ENCODE peak calls at places on chromosomes 16 and 17, in six cellular contexts. F, B, K, H, D and Q are unnamed samples.

GRCh38 chr17:58117382-58117781 is 30.8 kb upstream of the OR4D1 start:
- DNase-seq in F (no peak), B (no peak), K (no peak), H (no peak), D (no peak), Q (no peak)

GRCh38 chr17:37659887-37660286 is 16.6 kb upstream of the DDX52 start:
- DNase-seq in F (no peak), B (no peak), K (no peak), H (no peak), D (no peak), Q (no peak)

GRCh38 chr16:69003500-69003899 is 102.0 kb upstream of the HAS3 start:
- DNase-seq in F (no peak), B (no peak), K (no peak), H (no peak), D (no peak), Q (peak; percentile 31)

GRCh38 chr17:17156107-17156506 is 50.0 kb downstream of the PLD6 start:
- DNase-seq in F (no peak), B (peak; percentile 93), K (peak; percentile 44), H (no peak), D (no peak), Q (peak; percentile 91)

GRCh38 chr17:74214642-74215331 is 1.4 kb downstream of the TTYH2 start:
- DNase-seq in F (no peak), B (no peak), K (no peak), H (no peak), D (no peak), Q (no peak)

GRCh38 chr17:67349420-67349819 is 17.0 kb downstream of the PSMD12 start:
- DNase-seq in F (no peak), B (no peak), K (no peak), H (no peak), D (no peak), Q (no peak)

GRCh38 chr17:79085154-79085920 is 10.7 kb downstream of the ENGASE start:
- DNase-seq in F (no peak), B (no peak), K (no peak), H (no peak), D (no peak), Q (no peak)

GRCh38 chr16:75267631-75268264 is 16.3 kb upstream of the BCAR1 start:
- DNase-seq in F (no peak), B (peak; percentile 28), K (no peak), H (no peak), D (no peak), Q (peak; percentile 57)

GRCh38 chr17:56793947-56794346 is 39.8 kb downstream of the C17orf67 start:
- DNase-seq in F (peak; percentile 87), B (no peak), K (no peak), H (no peak), D (no peak), Q (no peak)

GRCh38 chr17:55332296-55333041 is 67.7 kb downstream of the HLF start:
- DNase-seq in F (no peak), B (no peak), K (no peak), H (no peak), D (no peak), Q (no peak)

GRCh38 chr16:19589771-19590302 is 34.3 kb downstream of the VPS35L start:
- DNase-seq in F (no peak), B (peak; percentile 87), K (peak; percentile 71), H (no peak), D (no peak), Q (peak; percentile 89)

GRCh38 chr17:46950997-46951621 is 27.9 kb downstream of the RPRML start:
- DNase-seq in F (no peak), B (no peak), K (no peak), H (no peak), D (no peak), Q (no peak)

GRCh38 chr17:48625502-48626201 is 506 bp downstream of the HOXB9 start:
- DNase-seq in F (no peak), B (no peak), K (no peak), H (no peak), D (no peak), Q (no peak)

GRCh38 chr17:47120521-47121095 is 68.5 kb downstream of the CDC27 start:
- DNase-seq in F (no peak), B (peak; percentile 17), K (no peak), H (no peak), D (no peak), Q (peak; percentile 75)

GRCh38 chr17:67434061-67434525 is 57.0 kb downstream of the PITPNC1 start:
- DNase-seq in F (peak; percentile 90), B (no peak), K (no peak), H (peak; percentile 62), D (no peak), Q (no peak)

GRCh38 chr17:78397681-78398101 is 19.2 kb downstream of the PGS1 start:
- DNase-seq in F (no peak), B (peak; percentile 64), K (no peak), H (no peak), D (no peak), Q (peak; percentile 38)

GRCh38 chr17:39627170-39627716 is 491 bp downstream of the PPP1R1B start:
- DNase-seq in F (no peak), B (no peak), K (no peak), H (no peak), D (no peak), Q (no peak)

GRCh38 chr17:18263885-18264682 is 3.6 kb downstream of the MIEF2 start:
- DNase-seq in F (no peak), B (no peak), K (no peak), H (no peak), D (no peak), Q (no peak)

GRCh38 chr16:89200124-89200849 is at the start of gene SLC22A31:
- DNase-seq in F (no peak), B (no peak), K (no peak), H (no peak), D (no peak), Q (no peak)

GRCh38 chr17:70752966-70753467 is 583.7 kb downstream of the KCNJ2 start:
- DNase-seq in F (no peak), B (no peak), K (no peak), H (no peak), D (no peak), Q (no peak)

GRCh38 chr17:58369214-58370031 is 17.4 kb upstream of the SUPT4H1 start:
- DNase-seq in F (no peak), B (no peak), K (no peak), H (no peak), D (no peak), Q (no peak)

GRCh38 chr17:74858672-74859438 is 830 bp downstream of the GRIN2C start:
- DNase-seq in F (no peak), B (no peak), K (no peak), H (no peak), D (no peak), Q (no peak)

GRCh38 chr17:72030067-72030899 is 90.5 kb upstream of the SOX9 start:
- DNase-seq in F (peak; percentile 57), B (peak; percentile 28), K (peak; percentile 10), H (no peak), D (no peak), Q (peak; percentile 18)

GRCh38 chr16:4077083-4077714 is 39.0 kb downstream of the ADCY9 start:
- DNase-seq in F (no peak), B (no peak), K (no peak), H (no peak), D (no peak), Q (no peak)

GRCh38 chr16:67415872-67416793 is at the start of gene ZDHHC1:
- DNase-seq in F (no peak), B (peak; percentile 60), K (no peak), H (no peak), D (no peak), Q (peak; percentile 80)

GRCh38 chr17:73706858-73707257 is 62.6 kb upstream of the SDK2 start:
- DNase-seq in F (no peak), B (no peak), K (no peak), H (no peak), D (no peak), Q (no peak)

GRCh38 chr16:3879258-3879886 is 1.1 kb downstream of the CREBBP start:
- DNase-seq in F (no peak), B (no peak), K (no peak), H (no peak), D (no peak), Q (no peak)

GRCh38 chr17:82302991-82303943 is 14.1 kb downstream of the CD7 start:
- DNase-seq in F (no peak), B (no peak), K (no peak), H (peak; percentile 38), D (no peak), Q (no peak)

GRCh38 chr17:17146791-17147406 is 59.2 kb downstream of the PLD6 start:
- DNase-seq in F (no peak), B (no peak), K (no peak), H (no peak), D (no peak), Q (peak; percentile 59)

GRCh38 chr16:66959645-66960177 is 1.4 kb upstream of the CES3 start:
- DNase-seq in F (peak; percentile 58), B (no peak), K (no peak), H (no peak), D (no peak), Q (no peak)